ENCODE peak calls at places on chromosome 21, in five cellular contexts. One of them, this sample, is unnamed.

GRCh38 chr21:46057111-46057709 is 40.7 kb upstream of the COL6A2 start:
- DNase-seq in lower lobe of right lung: peak
- DNase-seq in HT1080: no peak
- DNase-seq in NAMALWA: no peak
- DNase-seq in neural crest cell: no peak
- DNase-seq in this sample: no peak

GRCh38 chr21:45854702-45855247 is 126.8 kb upstream of the COL6A1 start:
- DNase-seq in lower lobe of right lung: no peak
- DNase-seq in HT1080: no peak
- DNase-seq in NAMALWA: no peak
- DNase-seq in neural crest cell: no peak
- DNase-seq in this sample: no peak

GRCh38 chr21:37367301-37367757 is 756 bp downstream of the DYRK1A start:
- DNase-seq in lower lobe of right lung: no peak
- DNase-seq in HT1080: no peak
- DNase-seq in NAMALWA: no peak
- DNase-seq in neural crest cell: no peak
- DNase-seq in this sample: no peak

GRCh38 chr21:44509539-44509938 is 30.5 kb downstream of the KRTAP10-1 start:
- DNase-seq in lower lobe of right lung: peak
- DNase-seq in HT1080: peak
- DNase-seq in NAMALWA: peak
- DNase-seq in neural crest cell: no peak
- DNase-seq in this sample: no peak

GRCh38 chr21:15063081-15063820 is 1.5 kb downstream of the NRIP1 start:
- DNase-seq in lower lobe of right lung: no peak
- DNase-seq in HT1080: peak
- DNase-seq in NAMALWA: no peak
- DNase-seq in neural crest cell: no peak
- DNase-seq in this sample: no peak

GRCh38 chr21:44370771-44371410 is 17.5 kb downstream of the TRPM2 start:
- DNase-seq in lower lobe of right lung: no peak
- DNase-seq in HT1080: no peak
- DNase-seq in NAMALWA: no peak
- DNase-seq in neural crest cell: no peak
- DNase-seq in this sample: no peak

GRCh38 chr21:41670056-41670805 is 96.6 kb downstream of the RIPK4 start:
- DNase-seq in lower lobe of right lung: no peak
- DNase-seq in HT1080: no peak
- DNase-seq in NAMALWA: no peak
- DNase-seq in neural crest cell: no peak
- DNase-seq in this sample: no peak

GRCh38 chr21:42837421-42838211 is 41.7 kb downstream of the WDR4 start:
- DNase-seq in lower lobe of right lung: no peak
- DNase-seq in HT1080: no peak
- DNase-seq in NAMALWA: no peak
- DNase-seq in neural crest cell: no peak
- DNase-seq in this sample: peak

GRCh38 chr21:45727390-45727789 is 83.9 kb downstream of the PCBP3 start:
- DNase-seq in lower lobe of right lung: no peak
- DNase-seq in HT1080: no peak
- DNase-seq in NAMALWA: no peak
- DNase-seq in neural crest cell: no peak
- DNase-seq in this sample: no peak

GRCh38 chr21:15774590-15774989 is 44.8 kb downstream of the USP25 start:
- DNase-seq in lower lobe of right lung: no peak
- DNase-seq in HT1080: no peak
- DNase-seq in NAMALWA: no peak
- DNase-seq in neural crest cell: no peak
- DNase-seq in this sample: no peak

GRCh38 chr21:35860181-35860869 is 200.0 kb downstream of the SETD4 start:
- DNase-seq in lower lobe of right lung: no peak
- DNase-seq in HT1080: no peak
- DNase-seq in NAMALWA: no peak
- DNase-seq in neural crest cell: no peak
- DNase-seq in this sample: no peak

GRCh38 chr21:40194181-40194580 is 326.9 kb downstream of the PCP4 start:
- DNase-seq in lower lobe of right lung: no peak
- DNase-seq in HT1080: no peak
- DNase-seq in NAMALWA: no peak
- DNase-seq in neural crest cell: no peak
- DNase-seq in this sample: no peak

GRCh38 chr21:34202553-34203332 is 129.4 kb downstream of the MRPS6 start:
- DNase-seq in lower lobe of right lung: peak
- DNase-seq in HT1080: no peak
- DNase-seq in NAMALWA: no peak
- DNase-seq in neural crest cell: peak
- DNase-seq in this sample: peak

GRCh38 chr21:46206163-46207005 is 22.1 kb upstream of the SPATC1L start:
- DNase-seq in lower lobe of right lung: peak
- DNase-seq in HT1080: no peak
- DNase-seq in NAMALWA: no peak
- DNase-seq in neural crest cell: no peak
- DNase-seq in this sample: no peak

GRCh38 chr21:41560701-41561158 is 52.8 kb upstream of the TMPRSS2 start:
- DNase-seq in lower lobe of right lung: no peak
- DNase-seq in HT1080: no peak
- DNase-seq in NAMALWA: no peak
- DNase-seq in neural crest cell: no peak
- DNase-seq in this sample: no peak

GRCh38 chr21:41643246-41643966 is 123.4 kb downstream of the RIPK4 start:
- DNase-seq in lower lobe of right lung: no peak
- DNase-seq in HT1080: no peak
- DNase-seq in NAMALWA: no peak
- DNase-seq in neural crest cell: no peak
- DNase-seq in this sample: no peak

GRCh38 chr21:45266518-45267389 is 20.9 kb downstream of the POFUT2 start:
- DNase-seq in lower lobe of right lung: no peak
- DNase-seq in HT1080: no peak
- DNase-seq in NAMALWA: no peak
- DNase-seq in neural crest cell: no peak
- DNase-seq in this sample: no peak

GRCh38 chr21:38139380-38140168 is 117.2 kb upstream of the KCNJ15 start:
- DNase-seq in lower lobe of right lung: no peak
- DNase-seq in HT1080: peak
- DNase-seq in NAMALWA: no peak
- DNase-seq in neural crest cell: no peak
- DNase-seq in this sample: no peak

GRCh38 chr21:38027901-38028300 is 111.6 kb upstream of the KCNJ6 start:
- DNase-seq in lower lobe of right lung: no peak
- DNase-seq in HT1080: peak
- DNase-seq in NAMALWA: no peak
- DNase-seq in neural crest cell: no peak
- DNase-seq in this sample: no peak

GRCh38 chr21:46325073-46325912 is 1.3 kb downstream of the PCNT start:
- DNase-seq in lower lobe of right lung: peak
- DNase-seq in HT1080: peak
- DNase-seq in NAMALWA: peak
- DNase-seq in neural crest cell: peak
- DNase-seq in this sample: peak

GRCh38 chr21:26119906-26120305 is 50.7 kb downstream of the APP start:
- DNase-seq in lower lobe of right lung: no peak
- DNase-seq in HT1080: no peak
- DNase-seq in NAMALWA: no peak
- DNase-seq in neural crest cell: no peak
- DNase-seq in this sample: no peak

GRCh38 chr21:34184232-34184631 is 110.9 kb downstream of the MRPS6 start:
- DNase-seq in lower lobe of right lung: no peak
- DNase-seq in HT1080: no peak
- DNase-seq in NAMALWA: no peak
- DNase-seq in neural crest cell: no peak
- DNase-seq in this sample: no peak

This sample was measured in GM23338.